ENCODE peak calls at places on chromosomes 16 and 17, in ten cellular contexts. N is WERI-Rb-1; Z is prostate gland; G is CD8-positive, alpha-beta memory T cell; S is pancreas; M is DND-41; X is left lung; A is naive thymus-derived CD4-positive, alpha-beta T cell; C is fibroblast of lung; B is heart left ventricle. T is an unnamed sample.
A peak's percentile ranks its signal among the peaks of the same experiment; 100 is the strongest.

GRCh38 chr17:73203135-73203787 is 10.4 kb downstream of the COG1 start:
- DNase-seq in M (no peak), A (peak; percentile 20), X (no peak), S (peak; percentile 57), N (no peak), G (no peak), B (peak; percentile 41), C (peak; percentile 30), Z (peak; percentile 54), T (no peak)

GRCh38 chr17:46814446-46814845 is 4.0 kb downstream of the WNT3 start:
- DNase-seq in M (no peak), C (no peak), B (no peak), G (no peak), S (no peak), X (no peak), Z (no peak), A (no peak), N (peak; percentile 35), T (no peak)

GRCh38 chr16:27230562-27230991 is 27.3 kb downstream of the KDM8 start:
- DNase-seq in N (no peak), M (peak; percentile 28), G (peak; percentile 86), Z (no peak), X (peak; percentile 71), C (no peak), B (peak; percentile 36), S (no peak), A (peak; percentile 78), T (peak; percentile 95)

GRCh38 chr17:83086907-83087787 is 7.7 kb downstream of the METRNL start:
- DNase-seq in S (no peak), C (no peak), Z (no peak), A (no peak), G (no peak), X (no peak), N (no peak), B (no peak), M (no peak), T (no peak)

GRCh38 chr16:50616883-50617629 is 64.1 kb downstream of the SNX20 start:
- DNase-seq in N (no peak), G (no peak), B (no peak), A (peak; percentile 31), S (no peak), Z (peak; percentile 43), M (no peak), C (peak; percentile 17), X (no peak), T (peak; percentile 15)

GRCh38 chr17:72021417-72022041 is 99.3 kb upstream of the SOX9 start:
- DNase-seq in A (no peak), N (no peak), X (no peak), M (no peak), Z (no peak), B (no peak), S (no peak), G (no peak), C (no peak), T (no peak)

GRCh38 chr16:20910781-20911321 is 10.3 kb downstream of the LYRM1 start:
- DNase-seq in N (no peak), S (no peak), C (peak; percentile 96), M (no peak), A (no peak), B (no peak), X (no peak), Z (no peak), G (no peak), T (no peak)

GRCh38 chr17:72139213-72139612 is 18.4 kb downstream of the SOX9 start:
- DNase-seq in A (no peak), G (no peak), N (no peak), S (no peak), Z (no peak), X (no peak), C (peak; percentile 79), M (no peak), B (no peak), T (no peak)

GRCh38 chr16:8720080-8720966 is 45.9 kb downstream of the ABAT start:
- DNase-seq in B (peak; percentile 34), A (no peak), C (peak; percentile 9), X (no peak), S (no peak), G (no peak), N (peak; percentile 50), M (no peak), Z (no peak), T (no peak)

GRCh38 chr17:47953945-47954344 is 3.7 kb downstream of the PRR15L start:
- DNase-seq in S (no peak), B (no peak), G (peak; percentile 10), Z (no peak), A (no peak), X (no peak), C (no peak), M (no peak), N (no peak), T (no peak)

GRCh38 chr17:29883497-29883896 is 46.5 kb downstream of the SSH2 start:
- DNase-seq in B (no peak), C (peak; percentile 19), A (no peak), G (no peak), Z (no peak), M (no peak), N (no peak), S (no peak), X (no peak), T (no peak)

GRCh38 chr17:12180644-12181261 is 160.1 kb downstream of the MAP2K4 start:
- DNase-seq in S (no peak), M (peak; percentile 26), X (no peak), A (peak; percentile 1), G (no peak), B (no peak), N (peak; percentile 25), Z (peak; percentile 30), C (peak; percentile 37), T (peak; percentile 57)

GRCh38 chr16:57892041-57892440 is 78.9 kb downstream of the CNGB1 start:
- DNase-seq in B (no peak), S (no peak), X (no peak), G (no peak), M (no peak), N (peak; percentile 40), Z (no peak), C (peak; percentile 100), A (no peak), T (no peak)

GRCh38 chr17:42118545-42118944 is 2.6 kb downstream of the KAT2A start:
- DNase-seq in G (no peak), M (peak; percentile 57), C (no peak), Z (no peak), N (peak; percentile 74), A (peak; percentile 30), B (no peak), X (no peak), S (no peak), T (no peak)

GRCh38 chr16:14307059-14307531 is 236.0 kb downstream of the MRTFB start:
- DNase-seq in B (no peak), X (no peak), A (no peak), S (no peak), Z (no peak), N (no peak), C (no peak), M (no peak), G (no peak), T (no peak)

GRCh38 chr16:14309001-14309886 is 238.1 kb downstream of the MRTFB start:
- DNase-seq in M (peak; percentile 79), G (no peak), X (no peak), S (peak; percentile 91), N (no peak), C (peak; percentile 23), A (peak; percentile 71), Z (peak; percentile 36), B (no peak), T (peak; percentile 56)

GRCh38 chr16:14306485-14307058 is 235.5 kb downstream of the MRTFB start:
- DNase-seq in X (no peak), M (no peak), A (no peak), C (no peak), N (no peak), B (no peak), S (no peak), Z (no peak), G (no peak), T (no peak)

GRCh38 chr16:14308357-14308723 is 237.2 kb downstream of the MRTFB start:
- DNase-seq in G (no peak), C (no peak), X (no peak), M (no peak), Z (no peak), S (no peak), B (no peak), A (no peak), N (no peak), T (no peak)

DNA sequence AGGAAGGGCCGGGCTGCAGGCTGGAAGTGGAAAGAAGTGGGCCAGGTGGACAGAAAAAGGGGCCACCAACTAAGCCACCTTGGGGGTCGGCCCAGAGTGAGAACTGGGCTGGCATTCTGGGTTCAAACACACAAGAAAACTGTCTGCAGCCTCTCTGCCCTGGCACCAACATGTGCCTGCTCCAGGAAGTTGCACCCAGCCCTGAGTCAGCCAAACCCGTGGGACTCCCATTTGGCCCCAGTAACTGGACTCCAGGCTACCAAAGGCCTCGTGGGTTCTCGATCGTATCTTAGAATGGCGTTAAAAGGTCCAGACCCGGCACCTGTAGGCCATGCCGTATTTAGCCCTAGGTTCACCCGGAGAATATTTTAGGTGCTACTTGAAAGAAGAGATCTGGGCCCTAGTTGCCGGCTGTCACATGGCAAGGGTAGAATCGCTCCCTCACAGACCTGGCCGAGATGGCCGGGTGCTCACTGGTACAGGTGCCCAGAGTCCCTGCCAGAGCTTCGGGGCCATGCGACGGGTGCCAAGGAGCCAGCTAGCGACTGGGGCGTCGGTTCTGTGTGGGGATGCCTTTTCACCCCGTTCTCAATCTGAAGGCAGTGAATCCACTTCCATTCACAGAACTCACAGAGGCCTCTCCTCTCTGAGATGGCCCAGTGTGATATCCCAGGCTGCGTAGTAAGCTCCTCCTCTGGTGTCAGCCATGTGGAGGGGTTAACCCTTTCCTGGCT is 236.7 kb downstream of the MRTFB start:
- DNase-seq in Z (no peak), N (no peak), A (no peak), M (peak; percentile 43), S (peak; percentile 69), B (peak; percentile 48), X (no peak), G (no peak), C (peak; percentile 34), T (no peak)
- H3K27ac ChIP-seq in Z (peak overlapping the region; percentile 59), N (no peak overlapping the region), A (peak overlapping the region; percentile 46), M (peak overlapping the region; percentile 80), S (peak overlapping the region; percentile 79), B (peak overlapping the region; percentile 57), X (no peak overlapping the region), G (no peak overlapping the region), C (peak overlapping the region; percentile 0), T (no peak overlapping the region)

GRCh38 chr16:74019608-74020007 is 277.0 kb upstream of the PSMD7 start:
- DNase-seq in S (no peak), Z (no peak), A (no peak), G (no peak), N (no peak), X (no peak), C (no peak), B (no peak), M (no peak), T (no peak)
- H3K27ac ChIP-seq in S (no peak overlapping the region), Z (no peak overlapping the region), A (no peak overlapping the region), G (no peak overlapping the region), N (no peak overlapping the region), X (no peak overlapping the region), C (no peak overlapping the region), B (no peak overlapping the region), M (no peak overlapping the region), T (no peak overlapping the region)

GRCh38 chr17:57113656-57114055 is 28.6 kb downstream of the AKAP1 start:
- DNase-seq in M (no peak), S (no peak), A (no peak), N (no peak), B (no peak), G (no peak), Z (no peak), X (no peak), C (no peak), T (no peak)
- H3K27ac ChIP-seq in M (no peak overlapping the region), S (no peak overlapping the region), A (no peak overlapping the region), N (no peak overlapping the region), B (peak overlapping the region; percentile 2), G (no peak overlapping the region), Z (no peak overlapping the region), X (no peak overlapping the region), C (no peak overlapping the region), T (no peak overlapping the region)

GRCh38 chr16:56336711-56337110 is 88.6 kb downstream of the AMFR start:
- DNase-seq in G (no peak), N (no peak), C (no peak), Z (no peak), X (peak; percentile 71), B (peak; percentile 28), A (no peak), M (no peak), S (no peak), T (no peak)
- H3K27ac ChIP-seq in G (no peak overlapping the region), N (no peak overlapping the region), C (no peak overlapping the region), Z (no peak overlapping the region), X (no peak overlapping the region), B (peak overlapping the region; percentile 32), A (no peak overlapping the region), M (no peak overlapping the region), S (no peak overlapping the region), T (no peak overlapping the region)

T was measured in CD4-positive, CD25-positive, alpha-beta regulatory T cell.